ENCODE peak calls at places on chromosomes 5 and 9, in six cellular contexts. V, G, U, E, Z and L are unnamed samples.
A peak's percentile ranks its signal among the peaks of the same experiment; 100 is the strongest.

GRCh38 chr5:157312492-157312891 is 46.6 kb downstream of the CYFIP2 start:
- DNase-seq in V (peak; percentile 84), G (no peak), U (peak; percentile 34), E (peak; percentile 87), Z (peak; percentile 74), L (peak; percentile 56)

GRCh38 chr9:92727716-92728700 is 36.6 kb downstream of the BICD2 start:
- DNase-seq in V (no peak), G (no peak), U (no peak), E (no peak), Z (no peak), L (no peak)

GRCh38 chr5:80781356-80781755 is 126.6 kb upstream of the DHFR start:
- DNase-seq in V (peak; percentile 97), G (no peak), U (no peak), E (no peak), Z (peak; percentile 24), L (no peak)

GRCh38 chr9:27362447-27363210 is 65.7 kb upstream of the EQTN start:
- DNase-seq in V (no peak), G (no peak), U (no peak), E (no peak), Z (no peak), L (no peak)

GRCh38 chr5:128446-128845 is 36.5 kb downstream of the PLEKHG4B start:
- DNase-seq in V (no peak), G (no peak), U (no peak), E (no peak), Z (no peak), L (no peak)

GRCh38 chr9:94761506-94761905 is 35.0 kb downstream of the AOPEP start:
- DNase-seq in V (peak; percentile 20), G (no peak), U (no peak), E (no peak), Z (no peak), L (no peak)

GRCh38 chr5:34804913-34805312 is 34.1 kb upstream of the TTC23L start:
- DNase-seq in V (no peak), G (no peak), U (peak; percentile 16), E (no peak), Z (no peak), L (no peak)

GRCh38 chr9:36218411-36218901 is 27.7 kb downstream of the CLTA start:
- DNase-seq in V (peak; percentile 91), G (no peak), U (no peak), E (no peak), Z (no peak), L (no peak)

GRCh38 chr9:4886698-4887097 is 94.0 kb downstream of the RCL1 start:
- DNase-seq in V (peak; percentile 93), G (no peak), U (no peak), E (peak; percentile 54), Z (no peak), L (no peak)

GRCh38 chr9:97934321-97935115 is 3.5 kb downstream of the HEMGN start:
- DNase-seq in V (no peak), G (no peak), U (no peak), E (no peak), Z (no peak), L (no peak)

GRCh38 chr9:94993141-94993820 is 266.8 kb downstream of the AOPEP start:
- DNase-seq in V (no peak), G (no peak), U (peak; percentile 64), E (no peak), Z (no peak), L (no peak)

GRCh38 chr9:136545065-136545965 is 533 bp downstream of the NOTCH1 start:
- DNase-seq in V (peak; percentile 23), G (peak; percentile 65), U (no peak), E (peak; percentile 85), Z (peak; percentile 66), L (no peak)

GRCh38 chr9:109143881-109144562 is 23.0 kb downstream of the FRRS1L start:
- DNase-seq in V (peak; percentile 45), G (no peak), U (no peak), E (peak; percentile 58), Z (peak; percentile 58), L (peak; percentile 18)

GRCh38 chr5:19584131-19584530 is 403.9 kb downstream of the CDH18 start:
- DNase-seq in V (no peak), G (no peak), U (no peak), E (no peak), Z (no peak), L (peak; percentile 68)

GRCh38 chr5:129496410-129496809 is 36.3 kb downstream of the ADAMTS19 start:
- DNase-seq in V (no peak), G (no peak), U (peak; percentile 13), E (no peak), Z (no peak), L (peak; percentile 4)

GRCh38 chr5:154714271-154714986 is 40.7 kb upstream of the LARP1 start:
- DNase-seq in V (peak; percentile 76), G (peak; percentile 50), U (no peak), E (no peak), Z (peak; percentile 64), L (no peak)

GRCh38 chr9:128421474-128422010 is 885 bp downstream of the CERCAM start:
- DNase-seq in V (no peak), G (no peak), U (no peak), E (no peak), Z (no peak), L (no peak)

GRCh38 chr5:2732004-2732403 is 19.5 kb downstream of the IRX2 start:
- DNase-seq in V (no peak), G (no peak), U (no peak), E (no peak), Z (no peak), L (no peak)

GRCh38 chr9:16715404-16715803 is 155.1 kb downstream of the BNC2 start:
- DNase-seq in V (no peak), G (no peak), U (no peak), E (no peak), Z (no peak), L (no peak)

GRCh38 chr5:139147743-139148079 is 50.5 kb downstream of the SIL1 start:
- DNase-seq in V (peak; percentile 34), G (peak; percentile 62), U (peak; percentile 16), E (no peak), Z (peak; percentile 73), L (peak; percentile 56)

GRCh38 chr9:71218774-71219173 is 97.4 kb upstream of the TRPM3 start:
- DNase-seq in V (no peak), G (no peak), U (no peak), E (no peak), Z (no peak), L (no peak)

GRCh38 chr5:135156715-135157404 is 122.8 kb upstream of the PITX1 start:
- DNase-seq in V (peak; percentile 8), G (no peak), U (no peak), E (no peak), Z (peak; percentile 91), L (no peak)

GRCh38 chr5:92887254-92887653 is 693.8 kb downstream of the NR2F1-AS1 start:
- DNase-seq in V (no peak), G (no peak), U (no peak), E (no peak), Z (no peak), L (no peak)

GRCh38 chr9:69744688-69745380 is 15.0 kb downstream of the PTAR1 start:
- DNase-seq in V (peak; percentile 71), G (no peak), U (no peak), E (no peak), Z (no peak), L (no peak)

GRCh38 chr5:92525131-92525530 is 1055.9 kb downstream of the NR2F1-AS1 start:
- DNase-seq in V (no peak), G (no peak), U (no peak), E (no peak), Z (no peak), L (no peak)

GRCh38 chr5:154749496-154749895 is 5.7 kb upstream of the LARP1 start:
- DNase-seq in V (no peak), G (no peak), U (no peak), E (no peak), Z (no peak), L (no peak)

GRCh38 chr9:121884057-121884512 is 209.0 kb downstream of the TTLL11 start:
- DNase-seq in V (peak; percentile 62), G (no peak), U (no peak), E (no peak), Z (no peak), L (peak; percentile 67)

GRCh38 chr5:34500236-34500836 is 155.8 kb upstream of the RAI14 start:
- DNase-seq in V (no peak), G (no peak), U (no peak), E (no peak), Z (no peak), L (no peak)

GRCh38 chr5:40846371-40846770 is 5.2 kb downstream of the CARD6 start:
- DNase-seq in V (no peak), G (no peak), U (no peak), E (no peak), Z (no peak), L (no peak)